ENCODE peak calls at places on chromosomes 11 and 22, in eight cellular contexts. F is RWPE1, N is sigmoid colon, U is ovary, T is tibial nerve, L is OCI-LY7, A is WERI-Rb-1, Z is H1. W is an unnamed sample.

GRCh38 chr11:75279273-75279672 is 38.7 kb downstream of the TPBGL start:
- DNase-seq in N (peak), U (no peak), Z (no peak), L (no peak), A (peak), T (no peak), F (no peak), W (no peak)

GRCh38 chr11:89457190-89457589 is 34.0 kb downstream of the NOX4 start:
- DNase-seq in L (no peak), F (no peak), Z (no peak), N (no peak), U (no peak), T (no peak), A (no peak), W (no peak)

GRCh38 chr11:75325713-75326438 is 25.6 kb downstream of the ARRB1 start:
- DNase-seq in U (no peak), A (no peak), Z (no peak), N (peak), L (no peak), T (peak), F (peak), W (no peak)

GRCh38 chr11:69231466-69232018 is 62.4 kb upstream of the MYEOV start:
- DNase-seq in U (no peak), A (no peak), T (no peak), N (peak), F (no peak), L (no peak), Z (no peak), W (no peak)

GRCh38 chr11:63813035-63813562 is at the start of gene SPINDOC:
- DNase-seq in N (peak), L (peak), A (peak), F (peak), U (peak), Z (peak), T (peak), W (peak)

GRCh38 chr11:42465613-42466012 is 846.2 kb upstream of the API5 start:
- DNase-seq in U (no peak), F (no peak), T (no peak), L (no peak), N (no peak), Z (no peak), A (no peak), W (no peak)

GRCh38 chr11:2569321-2569721 is 124.5 kb downstream of the KCNQ1 start:
- DNase-seq in N (peak), F (no peak), L (no peak), T (no peak), U (no peak), Z (no peak), A (no peak), W (no peak)

GRCh38 chr11:15836801-15837200 is 519.5 kb downstream of the SOX6 start:
- DNase-seq in Z (no peak), N (no peak), T (no peak), F (no peak), L (no peak), U (no peak), A (no peak), W (no peak)

GRCh38 chr11:71502026-71502425 is 25.0 kb upstream of the KRTAP5-7 start:
- DNase-seq in Z (peak), T (no peak), A (no peak), F (no peak), U (no peak), N (no peak), L (no peak), W (no peak)

GRCh38 chr11:19281041-19281440 is 40.3 kb upstream of the E2F8 start:
- DNase-seq in F (no peak), L (no peak), T (no peak), A (no peak), U (no peak), Z (no peak), N (no peak), W (no peak)

GRCh38 chr22:31036671-31037550 is 44.2 kb upstream of the SMTN start:
- DNase-seq in F (peak), Z (no peak), A (no peak), N (peak), T (no peak), L (no peak), U (no peak), W (no peak)

GRCh38 chr11:120977470-120977869 is 46.4 kb upstream of the TBCEL start:
- DNase-seq in F (peak), N (no peak), L (no peak), T (no peak), A (no peak), U (no peak), Z (no peak), W (no peak)

DNA sequence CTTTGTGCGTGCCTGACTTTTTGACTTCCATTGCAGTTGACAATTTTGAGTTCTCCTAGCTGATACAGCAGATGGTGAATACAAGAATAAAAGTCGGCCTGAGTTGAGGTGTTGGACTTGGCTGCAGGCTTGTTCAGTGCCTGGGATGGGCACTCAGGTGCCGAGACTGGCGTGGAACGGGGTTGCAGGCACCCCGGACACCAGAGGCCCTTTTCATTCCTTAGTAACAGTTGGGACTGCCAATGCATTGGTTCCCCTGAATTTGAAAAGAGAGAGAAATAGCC is 1.3 kb downstream of the PHRF1 start:
- DNase-seq in U (no peak), F (no peak), T (no peak), L (no peak), A (no peak), Z (no peak), N (no peak), W (no peak)
- H3K27ac ChIP-seq in U (no peak), F (peak), T (no peak), L (no peak), A (peak), Z (no peak), N (no peak), W (no peak)

GRCh38 chr22:44309647-44310046 is 3.1 kb downstream of the SHISAL1 start:
- DNase-seq in A (no peak), Z (no peak), U (no peak), N (peak), F (no peak), T (no peak), L (no peak), W (no peak)
- H3K27ac ChIP-seq in A (no peak), Z (no peak), U (no peak), N (peak), F (peak), T (no peak), L (no peak), W (no peak)

GRCh38 chr11:44730775-44731174 is 4.0 kb downstream of the TSPAN18 start:
- DNase-seq in A (no peak), Z (no peak), U (no peak), N (no peak), F (no peak), L (no peak), T (no peak), W (no peak)
- H3K27ac ChIP-seq in A (no peak), Z (no peak), U (no peak), N (peak), F (no peak), L (no peak), T (no peak), W (no peak)

GRCh38 chr11:114088836-114089235 is 29.3 kb downstream of the ZBTB16 start:
- DNase-seq in L (no peak), A (no peak), Z (no peak), U (no peak), T (no peak), F (no peak), N (peak), W (peak)
- H3K27ac ChIP-seq in L (no peak), A (no peak), Z (no peak), U (no peak), T (peak), F (peak), N (no peak), W (peak)

GRCh38 chr11:131600591-131600990 is 230.2 kb downstream of the NTM start:
- DNase-seq in N (no peak), T (no peak), U (no peak), A (no peak), F (no peak), Z (no peak), L (no peak), W (no peak)
- H3K27ac ChIP-seq in N (no peak), T (no peak), U (no peak), A (no peak), F (no peak), Z (no peak), L (no peak), W (peak)

GRCh38 chr22:33099593-33099992 is 41.4 kb upstream of the SYN3 start:
- DNase-seq in U (no peak), T (no peak), A (no peak), Z (no peak), F (no peak), N (no peak), L (no peak), W (no peak)
- H3K27ac ChIP-seq in U (no peak), T (no peak), A (no peak), Z (no peak), F (no peak), N (no peak), L (no peak), W (no peak)